ENCODE peak calls at places on chromosomes 11 and 22, in seven cellular contexts. I, V, B, O, Z, H and Y are unnamed samples.

GRCh38 chr11:65008873-65009272 is 5.1 kb upstream of the ARL2 start:
- DNase-seq in B (no peak), V (no peak), H (no peak), Z (no peak), O (no peak), I (no peak), Y (no peak)

GRCh38 chr11:10309163-10310093 is 4.6 kb downstream of the ADM start:
- DNase-seq in V (peak; percentile 68), I (peak; percentile 68), Z (peak; percentile 76), O (peak; percentile 88), B (no peak), H (no peak), Y (no peak)

GRCh38 chr11:58829736-58830135 is 14.8 kb downstream of the GLYATL2 start:
- DNase-seq in H (no peak), B (no peak), V (peak; percentile 77), Z (no peak), O (no peak), I (no peak), Y (no peak)

GRCh38 chr11:47356129-47356997 is 3.9 kb upstream of the MYBPC3 start:
- DNase-seq in Z (no peak), H (no peak), V (no peak), B (no peak), O (no peak), I (no peak), Y (no peak)

GRCh38 chr11:43517518-43517917 is 158.8 kb downstream of the TTC17 start:
- DNase-seq in B (no peak), H (no peak), Z (no peak), O (no peak), V (peak; percentile 33), I (no peak), Y (no peak)

GRCh38 chr11:125229916-125230315 is 65.4 kb downstream of the PKNOX2 start:
- DNase-seq in H (no peak), V (no peak), Z (no peak), I (no peak), B (no peak), O (no peak), Y (no peak)

GRCh38 chr11:57324154-57324885 is 432 bp downstream of the TNKS1BP1 start:
- DNase-seq in H (no peak), B (no peak), I (no peak), V (peak; percentile 52), Z (peak; percentile 49), O (no peak), Y (no peak)

GRCh38 chr11:29019960-29020683 is 911.9 kb downstream of the METTL15 start:
- DNase-seq in O (no peak), B (no peak), H (no peak), I (no peak), V (peak; percentile 57), Z (no peak), Y (no peak)

GRCh38 chr11:119752946-119753345 is 23.9 kb upstream of the NECTIN1 start:
- DNase-seq in Z (no peak), O (no peak), V (peak; percentile 62), H (no peak), B (no peak), I (no peak), Y (no peak)

GRCh38 chr11:19962795-19963163 is 197.5 kb downstream of the DBX1 start:
- DNase-seq in I (no peak), B (no peak), O (no peak), Z (no peak), V (peak; percentile 93), H (no peak), Y (no peak)

GRCh38 chr11:113634940-113635575 is 71.0 kb downstream of the TMPRSS5 start:
- DNase-seq in V (no peak), B (no peak), H (no peak), Z (no peak), O (no peak), I (no peak), Y (no peak)

GRCh38 chr11:12043959-12044772 is 35.7 kb upstream of the DKK3 start:
- DNase-seq in H (peak; percentile 84), Z (peak; percentile 73), O (peak; percentile 87), I (peak; percentile 58), B (peak; percentile 79), V (peak; percentile 99), Y (peak; percentile 95)
- H3K4me3 ChIP-seq in H (peak overlapping the region; percentile 6), Z (no peak overlapping the region), O (no peak overlapping the region), I (no peak overlapping the region), B (no peak overlapping the region), V (peak overlapping the region; percentile 30), Y (peak overlapping the region; percentile 25)

DNA sequence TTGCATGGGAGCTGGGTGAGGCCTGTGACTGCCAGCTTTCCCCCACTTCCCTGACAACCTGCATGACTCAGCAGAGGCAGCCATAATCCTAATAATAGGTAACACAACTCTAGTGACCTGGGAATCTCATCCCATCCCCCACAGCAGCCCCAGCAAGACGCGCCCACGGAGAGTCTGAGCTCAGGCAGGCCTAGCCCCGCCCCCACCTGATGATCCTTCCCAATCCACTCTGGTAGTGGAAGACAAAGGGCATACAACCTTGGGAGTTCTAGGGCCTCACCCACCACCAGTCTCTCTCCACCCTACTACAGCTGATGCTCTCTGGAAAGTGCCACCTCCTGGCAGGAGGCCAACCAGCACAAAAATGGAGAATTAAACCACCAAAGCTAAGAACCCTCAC is 60.3 kb downstream of the CWF19L2 start:
- DNase-seq in V (no peak), Z (no peak), O (no peak), I (no peak), B (no peak), H (no peak), Y (no peak)
- TF ChIP-seq CTCF in V (no peak), Z (no peak), O (no peak), I (no peak), B (no peak), H (no peak), Y (no peak)

DNA sequence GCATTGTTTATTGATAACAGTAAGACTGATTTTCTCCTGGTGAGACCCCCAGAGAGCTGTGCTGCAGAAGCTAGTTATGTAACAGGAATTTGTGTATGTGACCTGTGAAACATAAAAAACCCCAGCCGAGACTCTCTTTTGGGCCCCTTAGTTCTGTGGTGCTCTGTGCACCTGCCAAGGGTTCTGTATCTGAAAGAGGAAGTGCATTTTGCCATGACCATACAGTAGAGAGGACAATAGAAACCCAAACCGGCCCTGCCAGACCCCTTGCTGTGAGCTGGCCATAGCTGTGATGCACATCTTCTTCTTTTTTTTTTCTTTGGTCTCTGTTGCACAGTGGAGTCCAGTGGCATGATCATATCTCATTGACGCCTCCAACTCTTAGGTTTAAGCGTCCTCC is 31.4 kb upstream of the APOL5 start:
- DNase-seq in Z (peak; percentile 24), O (no peak), V (no peak), I (no peak), H (no peak), B (no peak), Y (no peak)
- H3K4me3 ChIP-seq in Z (no peak overlapping the region), O (no peak overlapping the region), V (no peak overlapping the region), I (no peak overlapping the region), H (no peak overlapping the region), B (no peak overlapping the region), Y (no peak overlapping the region)

GRCh38 chr22:19753090-19753842 is 7.3 kb upstream of the TBX1 start:
- DNase-seq in Z (no peak), O (no peak), H (no peak), V (no peak), B (no peak), I (no peak), Y (no peak)
- TF ChIP-seq CTCF in Z (no peak), O (no peak), H (no peak), V (no peak), B (no peak), I (no peak), Y (peak; percentile 20)

GRCh38 chr11:6655790-6656580 is at the start of gene DCHS1:
- DNase-seq in Z (peak; percentile 26), H (no peak), V (no peak), O (no peak), B (no peak), I (no peak), Y (no peak)
- H3K4me3 ChIP-seq in Z (peak within 1 kb of the TSS; percentile 44), H (peak within 1 kb of the TSS; percentile 75), V (peak within 1 kb of the TSS; percentile 55), O (peak within 1 kb of the TSS; percentile 16), B (peak within 1 kb of the TSS; percentile 43), I (no peak within 1 kb of the TSS), Y (peak within 1 kb of the TSS; percentile 34)

GRCh38 chr22:30600925-30601324 is 6.0 kb upstream of the TCN2 start:
- DNase-seq in O (no peak), B (no peak), H (no peak), I (no peak), V (no peak), Z (no peak), Y (no peak)

GRCh38 chr22:30598986-30599385 is 7.3 kb upstream of the PES1 start:
- DNase-seq in O (no peak), B (no peak), Z (no peak), I (no peak), V (no peak), H (no peak), Y (no peak)

GRCh38 chr22:30604723-30605122 is 2.3 kb upstream of the TCN2 start:
- DNase-seq in B (no peak), H (no peak), Z (no peak), V (no peak), O (no peak), I (no peak), Y (no peak)

GRCh38 chr22:30601464-30601863 is 5.5 kb upstream of the TCN2 start:
- DNase-seq in B (no peak), O (no peak), H (no peak), Z (peak; percentile 27), I (no peak), V (no peak), Y (no peak)

GRCh38 chr22:30602049-30602448 is 4.9 kb upstream of the TCN2 start:
- DNase-seq in Z (no peak), I (peak; percentile 63), O (no peak), V (peak; percentile 23), B (no peak), H (no peak), Y (no peak)
- TF ChIP-seq CTCF in Z (peak; percentile 57), I (peak; percentile 48), O (peak; percentile 42), V (peak; percentile 10), B (no peak), H (no peak), Y (peak; percentile 37)